ENCODE peak calls at places on chromosomes 16 and 17, in eight cellular contexts. One of them, this sample, is unnamed.

GRCh38 chr17:7654832-7655540 is 4.3 kb downstream of the ATP1B2 start:
- DNase-seq in COR-L47: no peak
- DNase-seq in T follicular helper cell: no peak
- DNase-seq in stimulated activated CD4-positive, alpha-beta T cell treated with anti-CD3 and anti-CD28 coated beads, Interleukin-2, amount 100 ng/mL, for 48 hours: no peak
- DNase-seq in amniotic epithelial cell: no peak
- DNase-seq in CD8-positive, alpha-beta memory T cell: no peak
- DNase-seq in AG08395: no peak
- DNase-seq in stimulated activated naive B cell treated with anti-CD40 and anti-IgM and Interleukin-4, amounts not matched to agents 10 μg/mL and 1 μg/mL and 100 μg/mL, for 72 hours: no peak
- DNase-seq in this sample: no peak

GRCh38 chr16:49836668-49837067 is 19.2 kb downstream of the ZNF423 start:
- DNase-seq in amniotic epithelial cell: no peak
- DNase-seq in T follicular helper cell: no peak
- DNase-seq in stimulated activated naive B cell treated with anti-CD40 and anti-IgM and Interleukin-4, amounts not matched to agents 10 μg/mL and 1 μg/mL and 100 μg/mL, for 72 hours: no peak
- DNase-seq in COR-L47: no peak
- DNase-seq in stimulated activated CD4-positive, alpha-beta T cell treated with anti-CD3 and anti-CD28 coated beads, Interleukin-2, amount 100 ng/mL, for 48 hours: no peak
- DNase-seq in CD8-positive, alpha-beta memory T cell: no peak
- DNase-seq in AG08395: no peak
- DNase-seq in this sample: no peak

GRCh38 chr16:67517661-67518423 is 10.8 kb upstream of the RIPOR1 start:
- DNase-seq in CD8-positive, alpha-beta memory T cell: no peak
- DNase-seq in stimulated activated naive B cell treated with anti-CD40 and anti-IgM and Interleukin-4, amounts not matched to agents 10 μg/mL and 1 μg/mL and 100 μg/mL, for 72 hours: peak; percentile 84
- DNase-seq in COR-L47: no peak
- DNase-seq in AG08395: no peak
- DNase-seq in amniotic epithelial cell: no peak
- DNase-seq in stimulated activated CD4-positive, alpha-beta T cell treated with anti-CD3 and anti-CD28 coated beads, Interleukin-2, amount 100 ng/mL, for 48 hours: no peak
- DNase-seq in T follicular helper cell: no peak
- DNase-seq in this sample: no peak

GRCh38 chr17:41298458-41299135 is 4.1 kb downstream of the KRTAP29-1 start:
- DNase-seq in COR-L47: no peak
- DNase-seq in CD8-positive, alpha-beta memory T cell: no peak
- DNase-seq in stimulated activated naive B cell treated with anti-CD40 and anti-IgM and Interleukin-4, amounts not matched to agents 10 μg/mL and 1 μg/mL and 100 μg/mL, for 72 hours: no peak
- DNase-seq in amniotic epithelial cell: no peak
- DNase-seq in T follicular helper cell: no peak
- DNase-seq in AG08395: no peak
- DNase-seq in stimulated activated CD4-positive, alpha-beta T cell treated with anti-CD3 and anti-CD28 coated beads, Interleukin-2, amount 100 ng/mL, for 48 hours: no peak
- DNase-seq in this sample: no peak

GRCh38 chr16:31215287-31216115 is 1.4 kb downstream of the PYDC1 start:
- DNase-seq in COR-L47: peak; percentile 30
- DNase-seq in T follicular helper cell: no peak
- DNase-seq in stimulated activated CD4-positive, alpha-beta T cell treated with anti-CD3 and anti-CD28 coated beads, Interleukin-2, amount 100 ng/mL, for 48 hours: no peak
- DNase-seq in CD8-positive, alpha-beta memory T cell: no peak
- DNase-seq in stimulated activated naive B cell treated with anti-CD40 and anti-IgM and Interleukin-4, amounts not matched to agents 10 μg/mL and 1 μg/mL and 100 μg/mL, for 72 hours: peak; percentile 17
- DNase-seq in AG08395: peak; percentile 83
- DNase-seq in amniotic epithelial cell: peak; percentile 70
- DNase-seq in this sample: peak; percentile 56

GRCh38 chr16:939941-940340 is 30.8 kb downstream of the LMF1 start:
- DNase-seq in amniotic epithelial cell: no peak
- DNase-seq in COR-L47: no peak
- DNase-seq in T follicular helper cell: no peak
- DNase-seq in CD8-positive, alpha-beta memory T cell: no peak
- DNase-seq in stimulated activated naive B cell treated with anti-CD40 and anti-IgM and Interleukin-4, amounts not matched to agents 10 μg/mL and 1 μg/mL and 100 μg/mL, for 72 hours: no peak
- DNase-seq in stimulated activated CD4-positive, alpha-beta T cell treated with anti-CD3 and anti-CD28 coated beads, Interleukin-2, amount 100 ng/mL, for 48 hours: no peak
- DNase-seq in AG08395: no peak
- DNase-seq in this sample: no peak

GRCh38 chr17:69812240-69812837 is 262.7 kb upstream of the KCNJ16 start:
- DNase-seq in stimulated activated CD4-positive, alpha-beta T cell treated with anti-CD3 and anti-CD28 coated beads, Interleukin-2, amount 100 ng/mL, for 48 hours: no peak
- DNase-seq in AG08395: no peak
- DNase-seq in COR-L47: no peak
- DNase-seq in stimulated activated naive B cell treated with anti-CD40 and anti-IgM and Interleukin-4, amounts not matched to agents 10 μg/mL and 1 μg/mL and 100 μg/mL, for 72 hours: no peak
- DNase-seq in T follicular helper cell: no peak
- DNase-seq in amniotic epithelial cell: peak; percentile 62
- DNase-seq in CD8-positive, alpha-beta memory T cell: no peak
- DNase-seq in this sample: no peak

GRCh38 chr17:73803867-73804539 is 159.8 kb upstream of the SDK2 start:
- DNase-seq in AG08395: no peak
- DNase-seq in amniotic epithelial cell: no peak
- DNase-seq in CD8-positive, alpha-beta memory T cell: no peak
- DNase-seq in T follicular helper cell: no peak
- DNase-seq in stimulated activated naive B cell treated with anti-CD40 and anti-IgM and Interleukin-4, amounts not matched to agents 10 μg/mL and 1 μg/mL and 100 μg/mL, for 72 hours: no peak
- DNase-seq in COR-L47: peak; percentile 92
- DNase-seq in stimulated activated CD4-positive, alpha-beta T cell treated with anti-CD3 and anti-CD28 coated beads, Interleukin-2, amount 100 ng/mL, for 48 hours: no peak
- DNase-seq in this sample: no peak

GRCh38 chr17:40321502-40322416 is 12.8 kb downstream of the RARA start:
- DNase-seq in stimulated activated CD4-positive, alpha-beta T cell treated with anti-CD3 and anti-CD28 coated beads, Interleukin-2, amount 100 ng/mL, for 48 hours: no peak
- DNase-seq in COR-L47: peak; percentile 75
- DNase-seq in AG08395: no peak
- DNase-seq in amniotic epithelial cell: no peak
- DNase-seq in CD8-positive, alpha-beta memory T cell: no peak
- DNase-seq in T follicular helper cell: no peak
- DNase-seq in stimulated activated naive B cell treated with anti-CD40 and anti-IgM and Interleukin-4, amounts not matched to agents 10 μg/mL and 1 μg/mL and 100 μg/mL, for 72 hours: no peak
- DNase-seq in this sample: peak; percentile 37

GRCh38 chr16:64240586-64240985 is 881.3 kb downstream of the CDH11 start:
- DNase-seq in amniotic epithelial cell: peak; percentile 19
- DNase-seq in stimulated activated CD4-positive, alpha-beta T cell treated with anti-CD3 and anti-CD28 coated beads, Interleukin-2, amount 100 ng/mL, for 48 hours: no peak
- DNase-seq in T follicular helper cell: no peak
- DNase-seq in CD8-positive, alpha-beta memory T cell: no peak
- DNase-seq in COR-L47: no peak
- DNase-seq in stimulated activated naive B cell treated with anti-CD40 and anti-IgM and Interleukin-4, amounts not matched to agents 10 μg/mL and 1 μg/mL and 100 μg/mL, for 72 hours: no peak
- DNase-seq in AG08395: peak; percentile 28
- DNase-seq in this sample: no peak

GRCh38 chr16:25625620-25626019 is 66.1 kb upstream of the HS3ST4 start:
- DNase-seq in COR-L47: no peak
- DNase-seq in stimulated activated CD4-positive, alpha-beta T cell treated with anti-CD3 and anti-CD28 coated beads, Interleukin-2, amount 100 ng/mL, for 48 hours: no peak
- DNase-seq in stimulated activated naive B cell treated with anti-CD40 and anti-IgM and Interleukin-4, amounts not matched to agents 10 μg/mL and 1 μg/mL and 100 μg/mL, for 72 hours: no peak
- DNase-seq in amniotic epithelial cell: no peak
- DNase-seq in T follicular helper cell: no peak
- DNase-seq in CD8-positive, alpha-beta memory T cell: no peak
- DNase-seq in AG08395: no peak
- DNase-seq in this sample: no peak

This sample was measured in lung.